ENCODE peak calls at places on chromosomes 13 and 19, in five cellular contexts. C is HCT116, H is NT2/D1, B is GM12878, Z is K562. O is an unnamed sample.

GRCh38 chr13:45196622-45197021 is 4.2 kb downstream of the KCTD4 start:
- DNase-seq in C (no peak), H (no peak), B (no peak), Z (peak; percentile 2), O (no peak)

GRCh38 chr13:109883181-109884180 is 97.1 kb upstream of the IRS2 start:
- DNase-seq in C (no peak), H (no peak), B (no peak), Z (no peak), O (no peak)

GRCh38 chr19:42290523-42291436 is 11.2 kb upstream of the PRR19 start:
- DNase-seq in C (no peak), H (no peak), B (no peak), Z (no peak), O (peak; percentile 62)

GRCh38 chr19:17902701-17903100 is 30.1 kb upstream of the CCDC124 start:
- DNase-seq in C (no peak), H (no peak), B (no peak), Z (no peak), O (no peak)

GRCh38 chr19:45253396-45254027 is 2.4 kb downstream of the MARK4 start:
- DNase-seq in C (no peak), H (no peak), B (no peak), Z (no peak), O (no peak)

GRCh38 chr13:71242191-71242590 is 624.8 kb downstream of the DACH1 start:
- DNase-seq in C (no peak), H (no peak), B (no peak), Z (no peak), O (no peak)

GRCh38 chr13:101258071-101258470 is 158.2 kb downstream of the NALCN start:
- DNase-seq in C (peak; percentile 54), H (peak; percentile 44), B (peak; percentile 66), Z (peak; percentile 6), O (no peak)

GRCh38 chr19:38361633-38362075 is 12.7 kb upstream of the PSMD8 start:
- DNase-seq in C (peak; percentile 73), H (peak; percentile 74), B (no peak), Z (peak; percentile 91), O (peak; percentile 91)

GRCh38 chr13:40518481-40518882 is 148.0 kb downstream of the FOXO1 start:
- DNase-seq in C (no peak), H (no peak), B (peak; percentile 60), Z (no peak), O (peak; percentile 28)

GRCh38 chr19:45153339-45154063 is 7.3 kb downstream of the NKPD1 start:
- DNase-seq in C (no peak), H (no peak), B (no peak), Z (peak; percentile 69), O (peak; percentile 86)

GRCh38 chr13:26529441-26529840 is 28.0 kb upstream of the WASF3 start:
- DNase-seq in C (no peak), H (peak; percentile 46), B (no peak), Z (peak; percentile 43), O (peak; percentile 84)

GRCh38 chr13:97282705-97283104 is 60.6 kb downstream of the MBNL2 start:
- DNase-seq in C (no peak), H (no peak), B (no peak), Z (no peak), O (no peak)

GRCh38 chr19:19544257-19545127 is 6.4 kb downstream of the CILP2 start:
- DNase-seq in C (no peak), H (no peak), B (no peak), Z (no peak), O (no peak)

GRCh38 chr13:101520672-101521071 is 68.2 kb downstream of the ITGBL1 start:
- DNase-seq in C (no peak), H (no peak), B (no peak), Z (no peak), O (no peak)

GRCh38 chr13:101925731-101926130 is 473.3 kb downstream of the ITGBL1 start:
- DNase-seq in C (no peak), H (no peak), B (no peak), Z (no peak), O (no peak)

GRCh38 chr13:78709028-78709427 is 50.1 kb upstream of the OBI1 start:
- DNase-seq in C (no peak), H (no peak), B (no peak), Z (no peak), O (no peak)

GRCh38 chr19:18193388-18194207 is 580 bp downstream of the MPV17L2 start:
- DNase-seq in C (no peak), H (no peak), B (no peak), Z (peak; percentile 49), O (no peak)

GRCh38 chr13:60164490-60164889 is 762 bp upstream of the DIAPH3 start:
- DNase-seq in C (no peak), H (no peak), B (no peak), Z (no peak), O (no peak)

GRCh38 chr19:1360126-1360817 is 23.4 kb upstream of the NDUFS7 start:
- DNase-seq in C (no peak), H (no peak), B (no peak), Z (no peak), O (no peak)

GRCh38 chr13:35614666-35615065 is 138.2 kb upstream of the MAB21L1 start:
- DNase-seq in C (no peak), H (no peak), B (no peak), Z (no peak), O (no peak)

GRCh38 chr13:94849254-94849653 is 136.9 kb upstream of the SOX21 start:
- DNase-seq in C (no peak), H (no peak), B (no peak), Z (no peak), O (no peak)

GRCh38 chr13:44969858-44970484 is 19.3 kb downstream of the NUFIP1 start:
- DNase-seq in C (peak; percentile 26), H (peak; percentile 11), B (no peak), Z (peak; percentile 28), O (no peak)

GRCh38 chr13:28476919-28477708 is 17.8 kb downstream of the FLT1 start:
- DNase-seq in C (no peak), H (no peak), B (no peak), Z (peak; percentile 16), O (no peak)

GRCh38 chr19:49567722-49568454 is 12.5 kb downstream of the NOSIP start:
- DNase-seq in C (no peak), H (no peak), B (no peak), Z (peak; percentile 28), O (no peak)

GRCh38 chr19:11763611-11764010 is 3.2 kb upstream of the ZNF441 start:
- DNase-seq in C (no peak), H (no peak), B (no peak), Z (no peak), O (no peak)

GRCh38 chr19:11766597-11767591 is at the start of gene ZNF441:
- DNase-seq in C (peak; percentile 79), H (peak; percentile 94), B (peak; percentile 83), Z (peak; percentile 98), O (peak; percentile 46)

GRCh38 chr19:11763117-11763516 is 3.7 kb upstream of the ZNF441 start:
- DNase-seq in C (no peak), H (no peak), B (no peak), Z (no peak), O (no peak)

GRCh38 chr19:11769995-11770394 is 3.2 kb downstream of the ZNF441 start:
- DNase-seq in C (no peak), H (no peak), B (no peak), Z (no peak), O (no peak)

GRCh38 chr19:11767633-11768133 is 883 bp downstream of the ZNF441 start:
- DNase-seq in C (no peak), H (no peak), B (peak; percentile 31), Z (peak; percentile 67), O (no peak)
- TF ChIP-seq ZNF274 in C (no peak), H (no peak), B (no peak), Z (no peak), O (no peak)

GRCh38 chr19:55087542-55087935 is 11.9 kb downstream of the EPS8L1 start:
- DNase-seq in C (no peak), H (no peak), B (no peak), Z (no peak), O (no peak)

GRCh38 chr19:55085923-55086715 is 10.4 kb downstream of the EPS8L1 start:
- DNase-seq in C (no peak), H (no peak), B (no peak), Z (no peak), O (peak; percentile 69)

GRCh38 chr19:55088021-55088451 is 12.4 kb downstream of the EPS8L1 start:
- DNase-seq in C (no peak), H (no peak), B (no peak), Z (no peak), O (no peak)

GRCh38 chr19:55088543-55089265 is 13.0 kb downstream of the EPS8L1 start:
- DNase-seq in C (no peak), H (no peak), B (no peak), Z (peak; percentile 87), O (no peak)

GRCh38 chr19:55086730-55087541 is 11.3 kb downstream of the EPS8L1 start:
- DNase-seq in C (no peak), H (peak; percentile 87), B (no peak), Z (no peak), O (peak; percentile 88)
- TF ChIP-seq ZNF274 in C (no peak), H (no peak), B (no peak), Z (no peak), O (no peak)

GRCh38 chr13:20902438-20903163 is at the start of gene XPO4:
- DNase-seq in C (peak; percentile 36), H (no peak), B (no peak), Z (peak; percentile 84), O (peak; percentile 94)
- TF ChIP-seq ZNF274 in C (no peak), H (no peak), B (no peak), Z (no peak), O (no peak)

DNA sequence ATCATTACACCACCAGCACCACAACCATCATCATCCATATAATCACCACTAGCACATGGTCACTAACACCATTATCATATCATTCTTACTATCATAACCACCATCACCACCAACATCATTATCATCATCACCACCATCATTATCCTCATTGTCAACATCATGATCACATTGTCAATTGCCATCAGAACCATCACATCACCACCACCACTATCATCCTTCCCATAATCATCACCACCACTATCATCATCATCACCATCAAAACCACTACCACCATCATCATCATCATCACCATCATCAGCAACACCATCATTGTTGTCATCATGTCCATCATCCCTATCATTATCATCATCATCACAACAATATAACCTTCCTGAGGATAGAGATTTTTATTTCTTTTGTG is 58.1 kb downstream of the MBD3L1 start:
- DNase-seq in C (no peak), H (no peak), B (no peak), Z (no peak), O (no peak)
- TF ChIP-seq ZNF274 in C (no peak), H (no peak), B (no peak), Z (no peak), O (no peak)

GRCh38 chr19:32150605-32151004 is 194.8 kb upstream of the ZNF507 start:
- DNase-seq in C (no peak), H (no peak), B (no peak), Z (no peak), O (no peak)

GRCh38 chr19:32154418-32154817 is 191.0 kb upstream of the ZNF507 start:
- DNase-seq in C (no peak), H (no peak), B (no peak), Z (no peak), O (no peak)
- TF ChIP-seq ZNF274 in C (no peak), H (no peak), B (no peak), Z (no peak), O (no peak)

GRCh38 chr13:50384724-50385123 is 369.5 kb downstream of the KCNRG start:
- DNase-seq in C (no peak), H (no peak), B (no peak), Z (no peak), O (no peak)
- TF ChIP-seq ZNF274 in C (no peak), H (no peak), B (no peak), Z (no peak), O (no peak)

GRCh38 chr13:62309904-62310303 is 894.3 kb upstream of the PCDH20 start:
- DNase-seq in C (no peak), H (no peak), B (no peak), Z (no peak), O (peak; percentile 13)
- TF ChIP-seq ZNF274 in C (no peak), H (no peak), B (no peak), Z (no peak), O (no peak)

O was measured in H1.